ENCODE peak calls at places on chromosomes 5 and 9, in seven cellular contexts. One of them, this sample, is unnamed. For H3K9me3, the result is how much of the 10 kb centered on the place peaks cover.

GRCh38 chr9:6584881-6585597 is 60.5 kb downstream of the GLDC start:
- DNase-seq in naive thymus-derived CD4-positive, alpha-beta T cell: no peak
- DNase-seq in HepG2: peak
- DNase-seq in Caco-2: no peak
- DNase-seq in H9: no peak
- DNase-seq in psoas muscle: no peak
- DNase-seq in cardiac muscle cell: peak
- DNase-seq in this sample: no peak

GRCh38 chr9:98635374-98635773 is 73.4 kb downstream of the GABBR2 start:
- DNase-seq in HepG2: no peak
- DNase-seq in H9: no peak
- DNase-seq in psoas muscle: no peak
- DNase-seq in cardiac muscle cell: no peak
- DNase-seq in Caco-2: no peak
- DNase-seq in naive thymus-derived CD4-positive, alpha-beta T cell: no peak
- DNase-seq in this sample: no peak

GRCh38 chr9:2354856-2355255 is 266.7 kb upstream of the VLDLR start:
- DNase-seq in H9: no peak
- DNase-seq in HepG2: no peak
- DNase-seq in Caco-2: no peak
- DNase-seq in naive thymus-derived CD4-positive, alpha-beta T cell: no peak
- DNase-seq in psoas muscle: no peak
- DNase-seq in cardiac muscle cell: no peak
- DNase-seq in this sample: no peak

GRCh38 chr9:106104887-106105286 is 410.5 kb downstream of the TMEM38B start:
- DNase-seq in psoas muscle: no peak
- DNase-seq in Caco-2: no peak
- DNase-seq in H9: no peak
- DNase-seq in cardiac muscle cell: no peak
- DNase-seq in HepG2: no peak
- DNase-seq in naive thymus-derived CD4-positive, alpha-beta T cell: no peak
- DNase-seq in this sample: no peak

GRCh38 chr5:134465856-134466240 is 54.2 kb upstream of the CDKN2AIPNL start:
- DNase-seq in psoas muscle: peak
- DNase-seq in HepG2: peak
- DNase-seq in naive thymus-derived CD4-positive, alpha-beta T cell: peak
- DNase-seq in H9: peak
- DNase-seq in cardiac muscle cell: peak
- DNase-seq in Caco-2: peak
- DNase-seq in this sample: peak

GRCh38 chr9:120944434-120945125 is 18.0 kb upstream of the TRAF1 start:
- DNase-seq in naive thymus-derived CD4-positive, alpha-beta T cell: no peak
- DNase-seq in psoas muscle: no peak
- DNase-seq in H9: no peak
- DNase-seq in cardiac muscle cell: no peak
- DNase-seq in HepG2: no peak
- DNase-seq in Caco-2: no peak
- DNase-seq in this sample: no peak

GRCh38 chr5:139646111-139646510 is 2.0 kb upstream of the CXXC5 start:
- DNase-seq in cardiac muscle cell: no peak
- DNase-seq in psoas muscle: no peak
- DNase-seq in HepG2: no peak
- DNase-seq in naive thymus-derived CD4-positive, alpha-beta T cell: no peak
- DNase-seq in H9: no peak
- DNase-seq in Caco-2: no peak
- DNase-seq in this sample: peak

GRCh38 chr5:89236900-89237299 is 353.9 kb upstream of the MEF2C start:
- DNase-seq in cardiac muscle cell: no peak
- DNase-seq in naive thymus-derived CD4-positive, alpha-beta T cell: no peak
- DNase-seq in Caco-2: no peak
- DNase-seq in HepG2: no peak
- DNase-seq in psoas muscle: no peak
- DNase-seq in H9: no peak
- DNase-seq in this sample: no peak

GRCh38 chr5:16617272-16617973 is 626 bp upstream of the RETREG1 start:
- DNase-seq in psoas muscle: no peak
- DNase-seq in naive thymus-derived CD4-positive, alpha-beta T cell: peak
- DNase-seq in HepG2: no peak
- DNase-seq in Caco-2: no peak
- DNase-seq in cardiac muscle cell: no peak
- DNase-seq in H9: peak
- DNase-seq in this sample: peak

GRCh38 chr5:146118325-146118724 is 12.9 kb upstream of the PLAC8L1 start:
- DNase-seq in H9: no peak
- DNase-seq in HepG2: no peak
- DNase-seq in psoas muscle: no peak
- DNase-seq in Caco-2: no peak
- DNase-seq in naive thymus-derived CD4-positive, alpha-beta T cell: no peak
- DNase-seq in cardiac muscle cell: no peak
- DNase-seq in this sample: no peak

GRCh38 chr5:98938459-98938858 is 9.7 kb upstream of the CHD1 start:
- DNase-seq in naive thymus-derived CD4-positive, alpha-beta T cell: no peak
- DNase-seq in cardiac muscle cell: peak
- DNase-seq in HepG2: peak
- DNase-seq in H9: no peak
- DNase-seq in Caco-2: peak
- DNase-seq in psoas muscle: no peak
- DNase-seq in this sample: no peak

GRCh38 chr9:33418090-33418489 is 15.7 kb upstream of the AQP7 start:
- DNase-seq in H9: no peak
- DNase-seq in cardiac muscle cell: no peak
- DNase-seq in HepG2: no peak
- DNase-seq in psoas muscle: no peak
- DNase-seq in Caco-2: no peak
- DNase-seq in naive thymus-derived CD4-positive, alpha-beta T cell: no peak
- DNase-seq in this sample: peak

GRCh38 chr5:157511656-157512644 is 51.9 kb downstream of the NIPAL4 start:
- DNase-seq in H9: no peak
- DNase-seq in Caco-2: no peak
- DNase-seq in naive thymus-derived CD4-positive, alpha-beta T cell: no peak
- DNase-seq in psoas muscle: peak
- DNase-seq in HepG2: peak
- DNase-seq in cardiac muscle cell: peak
- DNase-seq in this sample: peak

GRCh38 chr9:110583237-110583636 is 3.7 kb upstream of the SVEP1 start:
- DNase-seq in cardiac muscle cell: peak
- DNase-seq in psoas muscle: no peak
- DNase-seq in naive thymus-derived CD4-positive, alpha-beta T cell: no peak
- DNase-seq in Caco-2: no peak
- DNase-seq in H9: no peak
- DNase-seq in HepG2: no peak
- DNase-seq in this sample: no peak

GRCh38 chr9:35489313-35490154 is at the start of gene RUSC2:
- DNase-seq in Caco-2: peak
- DNase-seq in HepG2: peak
- DNase-seq in H9: peak
- DNase-seq in cardiac muscle cell: peak
- DNase-seq in naive thymus-derived CD4-positive, alpha-beta T cell: peak
- DNase-seq in psoas muscle: peak
- DNase-seq in this sample: peak

GRCh38 chr9:107734231-107735014 is 244.9 kb upstream of the KLF4 start:
- DNase-seq in Caco-2: no peak
- DNase-seq in H9: no peak
- DNase-seq in HepG2: no peak
- DNase-seq in naive thymus-derived CD4-positive, alpha-beta T cell: no peak
- DNase-seq in cardiac muscle cell: peak
- DNase-seq in psoas muscle: peak
- DNase-seq in this sample: no peak

GRCh38 chr9:107213561-107214028 is 69.5 kb upstream of the RAD23B start:
- DNase-seq in psoas muscle: no peak
- DNase-seq in cardiac muscle cell: peak
- DNase-seq in H9: no peak
- DNase-seq in naive thymus-derived CD4-positive, alpha-beta T cell: no peak
- DNase-seq in Caco-2: no peak
- DNase-seq in HepG2: peak
- DNase-seq in this sample: no peak

GRCh38 chr9:27447036-27447700 is 76.9 kb upstream of the IFNK start:
- DNase-seq in HepG2: no peak
- DNase-seq in Caco-2: no peak
- DNase-seq in H9: no peak
- DNase-seq in cardiac muscle cell: no peak
- DNase-seq in naive thymus-derived CD4-positive, alpha-beta T cell: no peak
- DNase-seq in psoas muscle: no peak
- DNase-seq in this sample: no peak

GRCh38 chr9:114957558-114957957 is 27.2 kb upstream of the TNFSF8 start:
- DNase-seq in cardiac muscle cell: no peak
- DNase-seq in naive thymus-derived CD4-positive, alpha-beta T cell: no peak
- DNase-seq in psoas muscle: no peak
- DNase-seq in HepG2: no peak
- DNase-seq in H9: no peak
- DNase-seq in Caco-2: no peak
- DNase-seq in this sample: no peak

GRCh38 chr5:167967494-167968180 is 323.8 kb upstream of the WWC1 start:
- DNase-seq in psoas muscle: no peak
- DNase-seq in cardiac muscle cell: peak
- DNase-seq in naive thymus-derived CD4-positive, alpha-beta T cell: no peak
- DNase-seq in HepG2: no peak
- DNase-seq in Caco-2: no peak
- DNase-seq in H9: no peak
- DNase-seq in this sample: no peak

GRCh38 chr5:153756540-153756939 is 266.1 kb downstream of the GRIA1 start:
- DNase-seq in HepG2: no peak
- DNase-seq in naive thymus-derived CD4-positive, alpha-beta T cell: no peak
- DNase-seq in Caco-2: no peak
- DNase-seq in H9: no peak
- DNase-seq in cardiac muscle cell: no peak
- DNase-seq in psoas muscle: no peak
- DNase-seq in this sample: no peak

GRCh38 chr5:3654515-3654914 is 58.9 kb downstream of the IRX1 start:
- DNase-seq in naive thymus-derived CD4-positive, alpha-beta T cell: no peak
- DNase-seq in psoas muscle: no peak
- DNase-seq in HepG2: no peak
- DNase-seq in Caco-2: no peak
- DNase-seq in cardiac muscle cell: no peak
- DNase-seq in H9: no peak
- DNase-seq in this sample: no peak
- H3K9me3 ChIP-seq in naive thymus-derived CD4-positive, alpha-beta T cell: under half
- H3K9me3 ChIP-seq in psoas muscle: under half
- H3K9me3 ChIP-seq in HepG2: under half
- H3K9me3 ChIP-seq in Caco-2: under half
- H3K9me3 ChIP-seq in cardiac muscle cell: under half
- H3K9me3 ChIP-seq in H9: under half
- H3K9me3 ChIP-seq in this sample: under half

GRCh38 chr5:141260458-141261237 is 15.5 kb downstream of the PCDHB15 start:
- DNase-seq in naive thymus-derived CD4-positive, alpha-beta T cell: no peak
- DNase-seq in cardiac muscle cell: peak
- DNase-seq in Caco-2: no peak
- DNase-seq in H9: no peak
- DNase-seq in HepG2: no peak
- DNase-seq in psoas muscle: no peak
- DNase-seq in this sample: no peak

GRCh38 chr5:141258464-141258863 is 13.3 kb downstream of the PCDHB15 start:
- DNase-seq in HepG2: no peak
- DNase-seq in H9: no peak
- DNase-seq in Caco-2: no peak
- DNase-seq in cardiac muscle cell: no peak
- DNase-seq in psoas muscle: no peak
- DNase-seq in naive thymus-derived CD4-positive, alpha-beta T cell: no peak
- DNase-seq in this sample: no peak

GRCh38 chr5:141261238-141261546 is 16.0 kb downstream of the PCDHB15 start:
- DNase-seq in cardiac muscle cell: no peak
- DNase-seq in HepG2: no peak
- DNase-seq in psoas muscle: no peak
- DNase-seq in H9: no peak
- DNase-seq in Caco-2: no peak
- DNase-seq in naive thymus-derived CD4-positive, alpha-beta T cell: no peak
- DNase-seq in this sample: no peak

GRCh38 chr5:141258948-141259347 is 13.8 kb downstream of the PCDHB15 start:
- DNase-seq in cardiac muscle cell: no peak
- DNase-seq in psoas muscle: no peak
- DNase-seq in naive thymus-derived CD4-positive, alpha-beta T cell: no peak
- DNase-seq in HepG2: no peak
- DNase-seq in Caco-2: no peak
- DNase-seq in H9: no peak
- DNase-seq in this sample: no peak
- H3K9me3 ChIP-seq in cardiac muscle cell: under half
- H3K9me3 ChIP-seq in psoas muscle: half or more
- H3K9me3 ChIP-seq in naive thymus-derived CD4-positive, alpha-beta T cell: under half
- H3K9me3 ChIP-seq in HepG2: half or more
- H3K9me3 ChIP-seq in Caco-2: under half
- H3K9me3 ChIP-seq in H9: half or more
- H3K9me3 ChIP-seq in this sample: under half

DNA sequence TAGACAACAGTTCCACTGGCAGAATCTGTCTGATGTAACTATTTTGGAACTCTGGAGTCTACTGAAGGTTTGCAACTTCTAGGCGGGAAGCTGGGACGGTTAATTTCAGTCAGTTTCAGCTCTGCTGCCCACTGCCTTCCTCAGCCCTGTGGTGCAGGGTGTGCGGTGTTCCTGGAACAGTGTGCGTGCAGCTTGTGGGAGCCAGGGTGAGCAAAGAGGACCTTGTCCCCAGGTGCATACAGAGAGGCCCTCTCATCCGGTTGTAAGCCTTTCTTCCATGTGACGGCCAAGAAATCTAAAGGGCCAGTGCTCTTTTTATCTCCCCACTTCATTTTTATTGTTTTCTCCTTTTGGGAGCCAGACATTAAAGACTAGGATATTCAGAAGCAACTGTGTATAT is 114.6 kb downstream of the EHMT1 start:
- DNase-seq in cardiac muscle cell: no peak
- DNase-seq in HepG2: no peak
- DNase-seq in psoas muscle: no peak
- DNase-seq in naive thymus-derived CD4-positive, alpha-beta T cell: no peak
- DNase-seq in Caco-2: no peak
- DNase-seq in H9: no peak
- DNase-seq in this sample: no peak
- H3K9me3 ChIP-seq in cardiac muscle cell: under half
- H3K9me3 ChIP-seq in HepG2: under half
- H3K9me3 ChIP-seq in psoas muscle: under half
- H3K9me3 ChIP-seq in naive thymus-derived CD4-positive, alpha-beta T cell: under half
- H3K9me3 ChIP-seq in Caco-2: under half
- H3K9me3 ChIP-seq in H9: under half
- H3K9me3 ChIP-seq in this sample: under half

GRCh38 chr9:16131269-16131668 is 578.4 kb downstream of the CCDC171 start:
- DNase-seq in psoas muscle: no peak
- DNase-seq in H9: peak
- DNase-seq in Caco-2: no peak
- DNase-seq in cardiac muscle cell: peak
- DNase-seq in HepG2: no peak
- DNase-seq in naive thymus-derived CD4-positive, alpha-beta T cell: no peak
- DNase-seq in this sample: no peak
- H3K9me3 ChIP-seq in psoas muscle: under half
- H3K9me3 ChIP-seq in H9: under half
- H3K9me3 ChIP-seq in Caco-2: under half
- H3K9me3 ChIP-seq in cardiac muscle cell: under half
- H3K9me3 ChIP-seq in HepG2: under half
- H3K9me3 ChIP-seq in naive thymus-derived CD4-positive, alpha-beta T cell: under half
- H3K9me3 ChIP-seq in this sample: under half

GRCh38 chr5:1449081-1449630 is 3.9 kb upstream of the SLC6A3 start:
- DNase-seq in H9: no peak
- DNase-seq in psoas muscle: no peak
- DNase-seq in cardiac muscle cell: no peak
- DNase-seq in naive thymus-derived CD4-positive, alpha-beta T cell: no peak
- DNase-seq in Caco-2: no peak
- DNase-seq in HepG2: no peak
- DNase-seq in this sample: no peak

GRCh38 chr5:1448511-1449011 is 3.3 kb upstream of the SLC6A3 start:
- DNase-seq in psoas muscle: peak
- DNase-seq in H9: no peak
- DNase-seq in Caco-2: no peak
- DNase-seq in HepG2: no peak
- DNase-seq in naive thymus-derived CD4-positive, alpha-beta T cell: peak
- DNase-seq in cardiac muscle cell: no peak
- DNase-seq in this sample: no peak

GRCh38 chr5:1447772-1448361 is 2.6 kb upstream of the SLC6A3 start:
- DNase-seq in HepG2: no peak
- DNase-seq in cardiac muscle cell: no peak
- DNase-seq in H9: no peak
- DNase-seq in psoas muscle: peak
- DNase-seq in Caco-2: no peak
- DNase-seq in naive thymus-derived CD4-positive, alpha-beta T cell: peak
- DNase-seq in this sample: no peak

GRCh38 chr5:1453613-1454012 is 8.4 kb upstream of the SLC6A3 start:
- DNase-seq in Caco-2: no peak
- DNase-seq in H9: no peak
- DNase-seq in HepG2: no peak
- DNase-seq in psoas muscle: no peak
- DNase-seq in cardiac muscle cell: no peak
- DNase-seq in naive thymus-derived CD4-positive, alpha-beta T cell: no peak
- DNase-seq in this sample: no peak
- H3K9me3 ChIP-seq in Caco-2: under half
- H3K9me3 ChIP-seq in H9: under half
- H3K9me3 ChIP-seq in HepG2: under half
- H3K9me3 ChIP-seq in psoas muscle: under half
- H3K9me3 ChIP-seq in cardiac muscle cell: under half
- H3K9me3 ChIP-seq in naive thymus-derived CD4-positive, alpha-beta T cell: under half
- H3K9me3 ChIP-seq in this sample: under half